ENCODE peak calls at places on chromosomes 7 and 10, in seven cellular contexts. I is IMR-90, A is fibroblast of mammary gland, T is CMK, S is NCI-H2171, Y is fibroblast of gingiva, N is fibroblast of lung. J is an unnamed sample.

GRCh38 chr10:43344051-43344450 is 27.4 kb upstream of the FXYD4 start:
- DNase-seq in T (no peak), S (no peak), I (no peak), N (no peak), A (no peak), Y (no peak), J (no peak)

GRCh38 chr10:87886635-87887034 is 23.2 kb downstream of the PTEN start:
- DNase-seq in S (no peak), T (no peak), N (no peak), I (no peak), Y (no peak), A (no peak), J (no peak)

GRCh38 chr7:21754963-21755362 is 190.7 kb downstream of the CDCA7L start:
- DNase-seq in I (no peak), A (no peak), N (no peak), Y (no peak), S (no peak), T (no peak), J (no peak)

GRCh38 chr7:151416135-151416740 is 6.4 kb upstream of the WDR86 start:
- DNase-seq in N (no peak), T (no peak), S (no peak), Y (no peak), I (no peak), A (no peak), J (no peak)

GRCh38 chr7:155896531-155897263 is 84.4 kb upstream of the SHH start:
- DNase-seq in S (no peak), N (peak), T (no peak), Y (no peak), I (no peak), A (no peak), J (no peak)

GRCh38 chr10:69428138-69428537 is 11.4 kb upstream of the TACR2 start:
- DNase-seq in S (no peak), Y (no peak), N (no peak), T (no peak), A (no peak), I (no peak), J (no peak)

GRCh38 chr10:73232887-73233286 is 14.2 kb downstream of the DNAJC9 start:
- DNase-seq in T (no peak), A (peak), N (no peak), Y (no peak), I (no peak), S (no peak), J (no peak)

GRCh38 chr7:108270385-108270784 is 140.2 kb upstream of the LAMB4 start:
- DNase-seq in T (no peak), N (no peak), I (no peak), Y (no peak), A (no peak), S (no peak), J (no peak)

GRCh38 chr7:68529221-68529620 is 1069.1 kb upstream of the AUTS2 start:
- DNase-seq in Y (no peak), N (no peak), T (no peak), S (no peak), I (no peak), A (no peak), J (peak)

GRCh38 chr10:50883624-50884023 is 1.8 kb downstream of the A1CF start:
- DNase-seq in N (no peak), S (no peak), I (no peak), Y (no peak), A (no peak), T (no peak), J (no peak)

GRCh38 chr7:128106840-128107239 is 75.6 kb upstream of the LRRC4 start:
- DNase-seq in S (no peak), Y (no peak), N (no peak), T (no peak), I (no peak), A (no peak), J (no peak)

GRCh38 chr10:1978593-1978992 is 241.3 kb upstream of the ADARB2 start:
- DNase-seq in Y (no peak), T (no peak), S (peak), I (no peak), N (no peak), A (no peak), J (no peak)

GRCh38 chr7:129199406-129199805 is 11.0 kb downstream of the SMO start:
- DNase-seq in N (no peak), T (no peak), A (no peak), S (no peak), Y (no peak), I (no peak), J (no peak)

GRCh38 chr7:53993205-53993604 is 549.0 kb upstream of the VSTM2A start:
- DNase-seq in S (no peak), I (no peak), N (no peak), Y (no peak), T (no peak), A (no peak), J (no peak)

GRCh38 chr7:90401989-90402388 is 1.3 kb upstream of the CLDN12 start:
- DNase-seq in N (peak), A (peak), I (peak), S (peak), Y (peak), T (no peak), J (peak)

GRCh38 chr7:49398730-49399129 is 374.7 kb upstream of the VWC2 start:
- DNase-seq in I (no peak), A (peak), N (no peak), Y (no peak), T (no peak), S (no peak), J (no peak)

GRCh38 chr7:30363778-30364563 is 79.6 kb downstream of the ZNRF2 start:
- DNase-seq in T (no peak), A (no peak), N (no peak), S (no peak), I (no peak), Y (no peak), J (no peak)

GRCh38 chr7:30206466-30206865 is 71.7 kb downstream of the MTURN start:
- DNase-seq in I (peak), T (no peak), Y (no peak), S (peak), A (peak), N (no peak), J (peak)

GRCh38 chr10:77195101-77195500 is 442.5 kb downstream of the KCNMA1 start:
- DNase-seq in I (peak), S (no peak), N (peak), A (peak), Y (peak), T (no peak), J (peak)

GRCh38 chr7:8499128-8499527 is 65.7 kb downstream of the NXPH1 start:
- DNase-seq in N (no peak), A (no peak), T (no peak), I (no peak), Y (no peak), S (no peak), J (no peak)

GRCh38 chr10:88209837-88210552 is 346.6 kb downstream of the PTEN start:
- DNase-seq in T (no peak), A (peak), Y (peak), S (no peak), I (peak), N (peak), J (peak)

GRCh38 chr7:45662018-45662417 is 87.8 kb downstream of the ADCY1 start:
- DNase-seq in I (no peak), Y (no peak), A (no peak), S (no peak), T (no peak), N (no peak), J (no peak)

GRCh38 chr7:94228678-94229077 is 166.0 kb upstream of the COL1A2 start:
- DNase-seq in I (peak), N (no peak), A (peak), T (no peak), S (no peak), Y (no peak), J (no peak)

GRCh38 chr10:6473901-6474370 is 106.1 kb downstream of the PRKCQ start:
- DNase-seq in N (peak), T (no peak), Y (no peak), S (no peak), I (no peak), A (no peak), J (peak)

GRCh38 chr7:157926521-157927167 is 589.8 kb downstream of the DNAJB6 start:
- DNase-seq in T (no peak), I (no peak), N (no peak), Y (no peak), S (no peak), A (no peak), J (no peak)

GRCh38 chr10:101818958-101819633 is 852 bp upstream of the OGA start:
- DNase-seq in S (no peak), A (no peak), Y (no peak), N (no peak), T (no peak), I (no peak), J (no peak)

GRCh38 chr10:73816917-73817729 is 5.7 kb upstream of the NDST2 start:
- DNase-seq in Y (no peak), N (no peak), A (no peak), I (no peak), S (no peak), T (no peak), J (no peak)

J was measured in EH.